ENCODE peak calls at places on chromosomes 13 and 19, in five cellular contexts. J is cerebellum, V is lower lobe of right lung, Q is colonic mucosa, C is T-helper 1 cell. S is an unnamed sample.
A peak's percentile ranks its signal among the peaks of the same experiment; 100 is the strongest.

GRCh38 chr13:94583926-94584325 is 12.0 kb downstream of the TGDS start:
- DNase-seq in J (no peak), Q (no peak), V (no peak), C (no peak), S (no peak)

GRCh38 chr13:102856603-102857002 is 10.8 kb downstream of the ERCC5 start:
- DNase-seq in J (no peak), V (peak; percentile 54), Q (peak; percentile 34), C (no peak), S (no peak)

GRCh38 chr19:17109962-17110598 is 34.5 kb downstream of the MYO9B start:
- DNase-seq in J (no peak), V (peak; percentile 86), C (no peak), Q (peak; percentile 53), S (no peak)

GRCh38 chr13:86729206-86729605 is 930.0 kb upstream of the SLITRK6 start:
- DNase-seq in V (no peak), J (no peak), C (no peak), Q (no peak), S (no peak)

GRCh38 chr19:4556574-4557185 is 2.8 kb downstream of the SEMA6B start:
- DNase-seq in J (no peak), V (no peak), C (no peak), Q (peak; percentile 57), S (no peak)

GRCh38 chr13:23321534-23322241 is 111.8 kb downstream of the SACS start:
- DNase-seq in C (no peak), Q (no peak), J (no peak), V (no peak), S (no peak)

GRCh38 chr13:35818577-35819165 is 312.5 kb downstream of the DCLK1 start:
- DNase-seq in V (no peak), C (no peak), J (peak; percentile 56), Q (no peak), S (no peak)

GRCh38 chr19:9939301-9939913 is 3.1 kb upstream of the OLFM2 start:
- DNase-seq in Q (no peak), C (no peak), J (no peak), V (no peak), S (no peak)

GRCh38 chr13:71464673-71465072 is 402.3 kb downstream of the DACH1 start:
- DNase-seq in V (no peak), C (no peak), J (no peak), Q (no peak), S (no peak)

GRCh38 chr13:33548065-33548464 is 262.5 kb upstream of the STARD13 start:
- DNase-seq in V (no peak), Q (no peak), C (no peak), J (no peak), S (no peak)

GRCh38 chr19:47227347-47228167 is 3.4 kb downstream of the BBC3 start:
- DNase-seq in Q (peak; percentile 91), C (no peak), J (peak; percentile 32), V (peak; percentile 94), S (peak; percentile 49)

GRCh38 chr19:14409157-14410053 is 9.7 kb downstream of the DDX39A start:
- DNase-seq in J (no peak), V (no peak), Q (no peak), C (peak; percentile 36), S (no peak)

GRCh38 chr13:87675851-87676250 is 4.7 kb downstream of the SLITRK5 start:
- DNase-seq in Q (no peak), V (no peak), C (no peak), J (no peak), S (no peak)

GRCh38 chr19:47013041-47013517 is 6.6 kb upstream of the NPAS1 start:
- DNase-seq in J (peak; percentile 88), C (peak; percentile 49), Q (peak; percentile 85), V (peak; percentile 86), S (peak; percentile 60)

GRCh38 chr19:43778651-43779050 is 2.1 kb downstream of the KCNN4 start:
- DNase-seq in J (no peak), V (no peak), Q (peak; percentile 54), C (no peak), S (no peak)

GRCh38 chr13:21749410-21749809 is 78.5 kb downstream of the FGF9 start:
- DNase-seq in V (no peak), Q (no peak), C (no peak), J (no peak), S (no peak)

GRCh38 chr13:74316531-74316930 is 182.3 kb upstream of the KLF12 start:
- DNase-seq in J (no peak), C (no peak), V (no peak), Q (no peak), S (no peak)

GRCh38 chr13:30529085-30529815 is 63.5 kb upstream of the HMGB1 start:
- DNase-seq in Q (no peak), V (no peak), J (no peak), C (no peak), S (no peak)

S was measured in C1 segment of cervical spinal cord.